ENCODE peak calls at places on chromosomes 7 and 10, in ten cellular contexts. One of them, this sample, is unnamed.

GRCh38 chr10:101568054-101568745 is 19.9 kb downstream of the POLL start:
- DNase-seq in B cell: no peak
- DNase-seq in endodermal cell: no peak
- DNase-seq in activated T-cell treated with anti-CD3 and anti-CD28 coated beads for 1 hour: no peak
- DNase-seq in stimulated activated CD8-positive, alpha-beta memory T cell treated with anti-CD3 and anti-CD28 coated beads, Interleukin-4, amount 100 ng/mL, for 4 hours: no peak
- DNase-seq in foreskin keratinocyte: no peak
- DNase-seq in kidney: no peak
- DNase-seq in HEK293T: no peak
- DNase-seq in cardiac fibroblast: no peak
- DNase-seq in activated CD8-positive, alpha-beta memory T cell treated with anti-CD3 and anti-CD28 coated beads for 48 hours: no peak
- DNase-seq in this sample: no peak

GRCh38 chr10:122990278-122990677 is 10.1 kb downstream of the PSTK start:
- DNase-seq in B cell: no peak
- DNase-seq in endodermal cell: no peak
- DNase-seq in activated T-cell treated with anti-CD3 and anti-CD28 coated beads for 1 hour: no peak
- DNase-seq in stimulated activated CD8-positive, alpha-beta memory T cell treated with anti-CD3 and anti-CD28 coated beads, Interleukin-4, amount 100 ng/mL, for 4 hours: no peak
- DNase-seq in foreskin keratinocyte: no peak
- DNase-seq in kidney: no peak
- DNase-seq in HEK293T: no peak
- DNase-seq in cardiac fibroblast: no peak
- DNase-seq in activated CD8-positive, alpha-beta memory T cell treated with anti-CD3 and anti-CD28 coated beads for 48 hours: no peak
- DNase-seq in this sample: no peak

GRCh38 chr10:120428754-120429153 is 28.3 kb upstream of the PLPP4 start:
- DNase-seq in B cell: no peak
- DNase-seq in endodermal cell: no peak
- DNase-seq in activated T-cell treated with anti-CD3 and anti-CD28 coated beads for 1 hour: no peak
- DNase-seq in stimulated activated CD8-positive, alpha-beta memory T cell treated with anti-CD3 and anti-CD28 coated beads, Interleukin-4, amount 100 ng/mL, for 4 hours: no peak
- DNase-seq in foreskin keratinocyte: no peak
- DNase-seq in kidney: no peak
- DNase-seq in HEK293T: no peak
- DNase-seq in cardiac fibroblast: no peak
- DNase-seq in activated CD8-positive, alpha-beta memory T cell treated with anti-CD3 and anti-CD28 coated beads for 48 hours: no peak
- DNase-seq in this sample: no peak

GRCh38 chr10:100327007-100327700 is 2.9 kb downstream of the PKD2L1 start:
- DNase-seq in B cell: peak
- DNase-seq in endodermal cell: no peak
- DNase-seq in activated T-cell treated with anti-CD3 and anti-CD28 coated beads for 1 hour: no peak
- DNase-seq in stimulated activated CD8-positive, alpha-beta memory T cell treated with anti-CD3 and anti-CD28 coated beads, Interleukin-4, amount 100 ng/mL, for 4 hours: no peak
- DNase-seq in foreskin keratinocyte: no peak
- DNase-seq in kidney: no peak
- DNase-seq in HEK293T: no peak
- DNase-seq in cardiac fibroblast: peak
- DNase-seq in activated CD8-positive, alpha-beta memory T cell treated with anti-CD3 and anti-CD28 coated beads for 48 hours: no peak
- DNase-seq in this sample: peak

GRCh38 chr10:44832595-44833390 is 78.3 kb upstream of the TMEM72 start:
- DNase-seq in B cell: no peak
- DNase-seq in endodermal cell: no peak
- DNase-seq in activated T-cell treated with anti-CD3 and anti-CD28 coated beads for 1 hour: no peak
- DNase-seq in stimulated activated CD8-positive, alpha-beta memory T cell treated with anti-CD3 and anti-CD28 coated beads, Interleukin-4, amount 100 ng/mL, for 4 hours: no peak
- DNase-seq in foreskin keratinocyte: no peak
- DNase-seq in kidney: no peak
- DNase-seq in HEK293T: no peak
- DNase-seq in cardiac fibroblast: no peak
- DNase-seq in activated CD8-positive, alpha-beta memory T cell treated with anti-CD3 and anti-CD28 coated beads for 48 hours: no peak
- DNase-seq in this sample: no peak

GRCh38 chr7:48179631-48180030 is 8.4 kb downstream of the ABCA13 start:
- DNase-seq in B cell: no peak
- DNase-seq in endodermal cell: no peak
- DNase-seq in activated T-cell treated with anti-CD3 and anti-CD28 coated beads for 1 hour: no peak
- DNase-seq in stimulated activated CD8-positive, alpha-beta memory T cell treated with anti-CD3 and anti-CD28 coated beads, Interleukin-4, amount 100 ng/mL, for 4 hours: no peak
- DNase-seq in foreskin keratinocyte: no peak
- DNase-seq in kidney: no peak
- DNase-seq in HEK293T: no peak
- DNase-seq in cardiac fibroblast: no peak
- DNase-seq in activated CD8-positive, alpha-beta memory T cell treated with anti-CD3 and anti-CD28 coated beads for 48 hours: no peak
- DNase-seq in this sample: no peak

GRCh38 chr10:18238875-18239485 is 98.8 kb downstream of the CACNB2 start:
- DNase-seq in B cell: no peak
- DNase-seq in endodermal cell: no peak
- DNase-seq in activated T-cell treated with anti-CD3 and anti-CD28 coated beads for 1 hour: no peak
- DNase-seq in stimulated activated CD8-positive, alpha-beta memory T cell treated with anti-CD3 and anti-CD28 coated beads, Interleukin-4, amount 100 ng/mL, for 4 hours: no peak
- DNase-seq in foreskin keratinocyte: no peak
- DNase-seq in kidney: no peak
- DNase-seq in HEK293T: peak
- DNase-seq in cardiac fibroblast: peak
- DNase-seq in activated CD8-positive, alpha-beta memory T cell treated with anti-CD3 and anti-CD28 coated beads for 48 hours: no peak
- DNase-seq in this sample: no peak

GRCh38 chr10:30433286-30433778 is 652 bp upstream of the MAP3K8 start:
- DNase-seq in B cell: no peak
- DNase-seq in endodermal cell: peak
- DNase-seq in activated T-cell treated with anti-CD3 and anti-CD28 coated beads for 1 hour: no peak
- DNase-seq in stimulated activated CD8-positive, alpha-beta memory T cell treated with anti-CD3 and anti-CD28 coated beads, Interleukin-4, amount 100 ng/mL, for 4 hours: no peak
- DNase-seq in foreskin keratinocyte: no peak
- DNase-seq in kidney: peak
- DNase-seq in HEK293T: peak
- DNase-seq in cardiac fibroblast: peak
- DNase-seq in activated CD8-positive, alpha-beta memory T cell treated with anti-CD3 and anti-CD28 coated beads for 48 hours: peak
- DNase-seq in this sample: no peak

GRCh38 chr7:21675255-21675654 is 132.4 kb downstream of the DNAH11 start:
- DNase-seq in B cell: no peak
- DNase-seq in endodermal cell: peak
- DNase-seq in activated T-cell treated with anti-CD3 and anti-CD28 coated beads for 1 hour: no peak
- DNase-seq in stimulated activated CD8-positive, alpha-beta memory T cell treated with anti-CD3 and anti-CD28 coated beads, Interleukin-4, amount 100 ng/mL, for 4 hours: no peak
- DNase-seq in foreskin keratinocyte: no peak
- DNase-seq in kidney: no peak
- DNase-seq in HEK293T: no peak
- DNase-seq in cardiac fibroblast: no peak
- DNase-seq in activated CD8-positive, alpha-beta memory T cell treated with anti-CD3 and anti-CD28 coated beads for 48 hours: no peak
- DNase-seq in this sample: no peak

GRCh38 chr10:36880898-36881297 is 244.5 kb upstream of the ANKRD30A start:
- DNase-seq in B cell: no peak
- DNase-seq in endodermal cell: no peak
- DNase-seq in activated T-cell treated with anti-CD3 and anti-CD28 coated beads for 1 hour: no peak
- DNase-seq in stimulated activated CD8-positive, alpha-beta memory T cell treated with anti-CD3 and anti-CD28 coated beads, Interleukin-4, amount 100 ng/mL, for 4 hours: no peak
- DNase-seq in foreskin keratinocyte: no peak
- DNase-seq in kidney: no peak
- DNase-seq in HEK293T: peak
- DNase-seq in cardiac fibroblast: peak
- DNase-seq in activated CD8-positive, alpha-beta memory T cell treated with anti-CD3 and anti-CD28 coated beads for 48 hours: no peak
- DNase-seq in this sample: no peak

GRCh38 chr7:15515201-15515777 is 46.5 kb downstream of the AGMO start:
- DNase-seq in B cell: no peak
- DNase-seq in endodermal cell: no peak
- DNase-seq in activated T-cell treated with anti-CD3 and anti-CD28 coated beads for 1 hour: no peak
- DNase-seq in stimulated activated CD8-positive, alpha-beta memory T cell treated with anti-CD3 and anti-CD28 coated beads, Interleukin-4, amount 100 ng/mL, for 4 hours: no peak
- DNase-seq in foreskin keratinocyte: no peak
- DNase-seq in kidney: no peak
- DNase-seq in HEK293T: no peak
- DNase-seq in cardiac fibroblast: peak
- DNase-seq in activated CD8-positive, alpha-beta memory T cell treated with anti-CD3 and anti-CD28 coated beads for 48 hours: no peak
- DNase-seq in this sample: no peak

GRCh38 chr7:57210212-57210611 is 78.0 kb upstream of the ZNF479 start:
- DNase-seq in B cell: no peak
- DNase-seq in endodermal cell: no peak
- DNase-seq in activated T-cell treated with anti-CD3 and anti-CD28 coated beads for 1 hour: no peak
- DNase-seq in stimulated activated CD8-positive, alpha-beta memory T cell treated with anti-CD3 and anti-CD28 coated beads, Interleukin-4, amount 100 ng/mL, for 4 hours: no peak
- DNase-seq in foreskin keratinocyte: no peak
- DNase-seq in kidney: peak
- DNase-seq in HEK293T: no peak
- DNase-seq in cardiac fibroblast: no peak
- DNase-seq in activated CD8-positive, alpha-beta memory T cell treated with anti-CD3 and anti-CD28 coated beads for 48 hours: no peak
- DNase-seq in this sample: no peak

GRCh38 chr7:46131916-46132795 is 211.1 kb upstream of the IGFBP3 start:
- DNase-seq in B cell: no peak
- DNase-seq in endodermal cell: peak
- DNase-seq in activated T-cell treated with anti-CD3 and anti-CD28 coated beads for 1 hour: no peak
- DNase-seq in stimulated activated CD8-positive, alpha-beta memory T cell treated with anti-CD3 and anti-CD28 coated beads, Interleukin-4, amount 100 ng/mL, for 4 hours: no peak
- DNase-seq in foreskin keratinocyte: peak
- DNase-seq in kidney: peak
- DNase-seq in HEK293T: no peak
- DNase-seq in cardiac fibroblast: no peak
- DNase-seq in activated CD8-positive, alpha-beta memory T cell treated with anti-CD3 and anti-CD28 coated beads for 48 hours: no peak
- DNase-seq in this sample: no peak

GRCh38 chr10:123429631-123430257 is 236.4 kb upstream of the GPR26 start:
- DNase-seq in B cell: no peak
- DNase-seq in endodermal cell: peak
- DNase-seq in activated T-cell treated with anti-CD3 and anti-CD28 coated beads for 1 hour: no peak
- DNase-seq in stimulated activated CD8-positive, alpha-beta memory T cell treated with anti-CD3 and anti-CD28 coated beads, Interleukin-4, amount 100 ng/mL, for 4 hours: no peak
- DNase-seq in foreskin keratinocyte: peak
- DNase-seq in kidney: no peak
- DNase-seq in HEK293T: no peak
- DNase-seq in cardiac fibroblast: no peak
- DNase-seq in activated CD8-positive, alpha-beta memory T cell treated with anti-CD3 and anti-CD28 coated beads for 48 hours: no peak
- DNase-seq in this sample: no peak

GRCh38 chr10:131033166-131034085 is 278.1 kb downstream of the TCERG1L start:
- DNase-seq in B cell: no peak
- DNase-seq in endodermal cell: no peak
- DNase-seq in activated T-cell treated with anti-CD3 and anti-CD28 coated beads for 1 hour: no peak
- DNase-seq in stimulated activated CD8-positive, alpha-beta memory T cell treated with anti-CD3 and anti-CD28 coated beads, Interleukin-4, amount 100 ng/mL, for 4 hours: no peak
- DNase-seq in foreskin keratinocyte: no peak
- DNase-seq in kidney: no peak
- DNase-seq in HEK293T: no peak
- DNase-seq in cardiac fibroblast: no peak
- DNase-seq in activated CD8-positive, alpha-beta memory T cell treated with anti-CD3 and anti-CD28 coated beads for 48 hours: no peak
- DNase-seq in this sample: no peak

GRCh38 chr10:43083764-43084163 is 6.9 kb downstream of the RET start:
- DNase-seq in B cell: no peak
- DNase-seq in endodermal cell: no peak
- DNase-seq in activated T-cell treated with anti-CD3 and anti-CD28 coated beads for 1 hour: no peak
- DNase-seq in stimulated activated CD8-positive, alpha-beta memory T cell treated with anti-CD3 and anti-CD28 coated beads, Interleukin-4, amount 100 ng/mL, for 4 hours: no peak
- DNase-seq in foreskin keratinocyte: no peak
- DNase-seq in kidney: no peak
- DNase-seq in HEK293T: no peak
- DNase-seq in cardiac fibroblast: no peak
- DNase-seq in activated CD8-positive, alpha-beta memory T cell treated with anti-CD3 and anti-CD28 coated beads for 48 hours: no peak
- DNase-seq in this sample: no peak

GRCh38 chr7:95577137-95577536 is 19.2 kb downstream of the PDK4 start:
- DNase-seq in B cell: no peak
- DNase-seq in endodermal cell: peak
- DNase-seq in activated T-cell treated with anti-CD3 and anti-CD28 coated beads for 1 hour: no peak
- DNase-seq in stimulated activated CD8-positive, alpha-beta memory T cell treated with anti-CD3 and anti-CD28 coated beads, Interleukin-4, amount 100 ng/mL, for 4 hours: no peak
- DNase-seq in foreskin keratinocyte: peak
- DNase-seq in kidney: no peak
- DNase-seq in HEK293T: no peak
- DNase-seq in cardiac fibroblast: no peak
- DNase-seq in activated CD8-positive, alpha-beta memory T cell treated with anti-CD3 and anti-CD28 coated beads for 48 hours: no peak
- DNase-seq in this sample: no peak

GRCh38 chr10:47331491-47331890 is 9.2 kb downstream of the GDF2 start:
- DNase-seq in B cell: no peak
- DNase-seq in endodermal cell: no peak
- DNase-seq in activated T-cell treated with anti-CD3 and anti-CD28 coated beads for 1 hour: no peak
- DNase-seq in stimulated activated CD8-positive, alpha-beta memory T cell treated with anti-CD3 and anti-CD28 coated beads, Interleukin-4, amount 100 ng/mL, for 4 hours: no peak
- DNase-seq in foreskin keratinocyte: no peak
- DNase-seq in kidney: peak
- DNase-seq in HEK293T: no peak
- DNase-seq in cardiac fibroblast: no peak
- DNase-seq in activated CD8-positive, alpha-beta memory T cell treated with anti-CD3 and anti-CD28 coated beads for 48 hours: no peak
- DNase-seq in this sample: no peak

GRCh38 chr7:143259765-143260164 is 3.5 kb upstream of the GSTK1 start:
- DNase-seq in B cell: no peak
- DNase-seq in endodermal cell: no peak
- DNase-seq in activated T-cell treated with anti-CD3 and anti-CD28 coated beads for 1 hour: no peak
- DNase-seq in stimulated activated CD8-positive, alpha-beta memory T cell treated with anti-CD3 and anti-CD28 coated beads, Interleukin-4, amount 100 ng/mL, for 4 hours: no peak
- DNase-seq in foreskin keratinocyte: no peak
- DNase-seq in kidney: no peak
- DNase-seq in HEK293T: no peak
- DNase-seq in cardiac fibroblast: no peak
- DNase-seq in activated CD8-positive, alpha-beta memory T cell treated with anti-CD3 and anti-CD28 coated beads for 48 hours: no peak
- DNase-seq in this sample: no peak

GRCh38 chr10:113058175-113058961 is 108.3 kb downstream of the TCF7L2 start:
- DNase-seq in B cell: no peak
- DNase-seq in endodermal cell: peak
- DNase-seq in activated T-cell treated with anti-CD3 and anti-CD28 coated beads for 1 hour: no peak
- DNase-seq in stimulated activated CD8-positive, alpha-beta memory T cell treated with anti-CD3 and anti-CD28 coated beads, Interleukin-4, amount 100 ng/mL, for 4 hours: no peak
- DNase-seq in foreskin keratinocyte: no peak
- DNase-seq in kidney: no peak
- DNase-seq in HEK293T: no peak
- DNase-seq in cardiac fibroblast: peak
- DNase-seq in activated CD8-positive, alpha-beta memory T cell treated with anti-CD3 and anti-CD28 coated beads for 48 hours: no peak
- DNase-seq in this sample: no peak

GRCh38 chr10:62726142-62726541 is 78.4 kb upstream of the ADO start:
- DNase-seq in B cell: no peak
- DNase-seq in endodermal cell: no peak
- DNase-seq in activated T-cell treated with anti-CD3 and anti-CD28 coated beads for 1 hour: no peak
- DNase-seq in stimulated activated CD8-positive, alpha-beta memory T cell treated with anti-CD3 and anti-CD28 coated beads, Interleukin-4, amount 100 ng/mL, for 4 hours: peak
- DNase-seq in foreskin keratinocyte: no peak
- DNase-seq in kidney: no peak
- DNase-seq in HEK293T: no peak
- DNase-seq in cardiac fibroblast: no peak
- DNase-seq in activated CD8-positive, alpha-beta memory T cell treated with anti-CD3 and anti-CD28 coated beads for 48 hours: no peak
- DNase-seq in this sample: peak

GRCh38 chr10:123361832-123362231 is 207.6 kb downstream of the BUB3 start:
- DNase-seq in B cell: no peak
- DNase-seq in endodermal cell: no peak
- DNase-seq in activated T-cell treated with anti-CD3 and anti-CD28 coated beads for 1 hour: no peak
- DNase-seq in stimulated activated CD8-positive, alpha-beta memory T cell treated with anti-CD3 and anti-CD28 coated beads, Interleukin-4, amount 100 ng/mL, for 4 hours: no peak
- DNase-seq in foreskin keratinocyte: no peak
- DNase-seq in kidney: no peak
- DNase-seq in HEK293T: no peak
- DNase-seq in cardiac fibroblast: no peak
- DNase-seq in activated CD8-positive, alpha-beta memory T cell treated with anti-CD3 and anti-CD28 coated beads for 48 hours: no peak
- DNase-seq in this sample: no peak

GRCh38 chr7:28065308-28065707 is 115.3 kb downstream of the JAZF1 start:
- DNase-seq in B cell: no peak
- DNase-seq in endodermal cell: no peak
- DNase-seq in activated T-cell treated with anti-CD3 and anti-CD28 coated beads for 1 hour: no peak
- DNase-seq in stimulated activated CD8-positive, alpha-beta memory T cell treated with anti-CD3 and anti-CD28 coated beads, Interleukin-4, amount 100 ng/mL, for 4 hours: no peak
- DNase-seq in foreskin keratinocyte: no peak
- DNase-seq in kidney: no peak
- DNase-seq in HEK293T: no peak
- DNase-seq in cardiac fibroblast: peak
- DNase-seq in activated CD8-positive, alpha-beta memory T cell treated with anti-CD3 and anti-CD28 coated beads for 48 hours: no peak
- DNase-seq in this sample: no peak

GRCh38 chr7:50656141-50656895 is 91.1 kb upstream of the DDC start:
- DNase-seq in B cell: no peak
- DNase-seq in endodermal cell: peak
- DNase-seq in activated T-cell treated with anti-CD3 and anti-CD28 coated beads for 1 hour: no peak
- DNase-seq in stimulated activated CD8-positive, alpha-beta memory T cell treated with anti-CD3 and anti-CD28 coated beads, Interleukin-4, amount 100 ng/mL, for 4 hours: no peak
- DNase-seq in foreskin keratinocyte: no peak
- DNase-seq in kidney: no peak
- DNase-seq in HEK293T: no peak
- DNase-seq in cardiac fibroblast: no peak
- DNase-seq in activated CD8-positive, alpha-beta memory T cell treated with anti-CD3 and anti-CD28 coated beads for 48 hours: no peak
- DNase-seq in this sample: no peak

GRCh38 chr10:34364253-34365037 is 450.7 kb downstream of the PARD3 start:
- DNase-seq in B cell: no peak
- DNase-seq in endodermal cell: no peak
- DNase-seq in activated T-cell treated with anti-CD3 and anti-CD28 coated beads for 1 hour: no peak
- DNase-seq in stimulated activated CD8-positive, alpha-beta memory T cell treated with anti-CD3 and anti-CD28 coated beads, Interleukin-4, amount 100 ng/mL, for 4 hours: no peak
- DNase-seq in foreskin keratinocyte: no peak
- DNase-seq in kidney: no peak
- DNase-seq in HEK293T: no peak
- DNase-seq in cardiac fibroblast: peak
- DNase-seq in activated CD8-positive, alpha-beta memory T cell treated with anti-CD3 and anti-CD28 coated beads for 48 hours: no peak
- DNase-seq in this sample: no peak

GRCh38 chr7:30556854-30557644 is 37.6 kb upstream of the GARS1 start:
- DNase-seq in B cell: no peak
- DNase-seq in endodermal cell: peak
- DNase-seq in activated T-cell treated with anti-CD3 and anti-CD28 coated beads for 1 hour: no peak
- DNase-seq in stimulated activated CD8-positive, alpha-beta memory T cell treated with anti-CD3 and anti-CD28 coated beads, Interleukin-4, amount 100 ng/mL, for 4 hours: no peak
- DNase-seq in foreskin keratinocyte: peak
- DNase-seq in kidney: no peak
- DNase-seq in HEK293T: no peak
- DNase-seq in cardiac fibroblast: no peak
- DNase-seq in activated CD8-positive, alpha-beta memory T cell treated with anti-CD3 and anti-CD28 coated beads for 48 hours: no peak
- DNase-seq in this sample: no peak

GRCh38 chr7:66921918-66922486 is 977 bp downstream of the TMEM248 start:
- DNase-seq in B cell: peak
- DNase-seq in endodermal cell: no peak
- DNase-seq in activated T-cell treated with anti-CD3 and anti-CD28 coated beads for 1 hour: peak
- DNase-seq in stimulated activated CD8-positive, alpha-beta memory T cell treated with anti-CD3 and anti-CD28 coated beads, Interleukin-4, amount 100 ng/mL, for 4 hours: no peak
- DNase-seq in foreskin keratinocyte: peak
- DNase-seq in kidney: no peak
- DNase-seq in HEK293T: no peak
- DNase-seq in cardiac fibroblast: no peak
- DNase-seq in activated CD8-positive, alpha-beta memory T cell treated with anti-CD3 and anti-CD28 coated beads for 48 hours: no peak
- DNase-seq in this sample: peak

GRCh38 chr10:22612316-22612715 is 102.1 kb downstream of the PIP4K2A start:
- DNase-seq in B cell: no peak
- DNase-seq in endodermal cell: no peak
- DNase-seq in activated T-cell treated with anti-CD3 and anti-CD28 coated beads for 1 hour: no peak
- DNase-seq in stimulated activated CD8-positive, alpha-beta memory T cell treated with anti-CD3 and anti-CD28 coated beads, Interleukin-4, amount 100 ng/mL, for 4 hours: no peak
- DNase-seq in foreskin keratinocyte: no peak
- DNase-seq in kidney: no peak
- DNase-seq in HEK293T: no peak
- DNase-seq in cardiac fibroblast: no peak
- DNase-seq in activated CD8-positive, alpha-beta memory T cell treated with anti-CD3 and anti-CD28 coated beads for 48 hours: no peak
- DNase-seq in this sample: no peak